ENCODE peak calls at places on chromosomes 3 and 15, in four cellular contexts. One of them, this sample, is unnamed.

GRCh38 chr3:52844290-52844985 is 9.6 kb upstream of the MUSTN1 start:
- DNase-seq in K562: no peak
- DNase-seq in GM12878: no peak
- DNase-seq in HepG2: peak
- DNase-seq in this sample: no peak

GRCh38 chr15:44033894-44034293 is 161.2 kb downstream of the FRMD5 start:
- DNase-seq in GM12878: no peak
- DNase-seq in HepG2: no peak
- DNase-seq in K562: no peak
- DNase-seq in this sample: no peak

GRCh38 chr3:197270558-197271317 is 27.7 kb downstream of the DLG1 start:
- DNase-seq in K562: no peak
- DNase-seq in GM12878: no peak
- DNase-seq in HepG2: peak
- DNase-seq in this sample: no peak

GRCh38 chr3:16433701-16434151 is 79.8 kb downstream of the RFTN1 start:
- DNase-seq in HepG2: no peak
- DNase-seq in GM12878: peak
- DNase-seq in K562: no peak
- DNase-seq in this sample: no peak

GRCh38 chr3:138348950-138349739 is 766 bp downstream of the MRAS start:
- DNase-seq in HepG2: peak
- DNase-seq in GM12878: no peak
- DNase-seq in K562: peak
- DNase-seq in this sample: peak

GRCh38 chr3:66499881-66500574 is 794 bp downstream of the LRIG1 start:
- DNase-seq in K562: no peak
- DNase-seq in GM12878: no peak
- DNase-seq in HepG2: no peak
- DNase-seq in this sample: peak

GRCh38 chr3:106840319-106840718 is 536.9 kb upstream of the CCDC54 start:
- DNase-seq in K562: no peak
- DNase-seq in HepG2: no peak
- DNase-seq in GM12878: no peak
- DNase-seq in this sample: no peak

GRCh38 chr3:195715583-195716266 is 5.1 kb upstream of the MUC20 start:
- DNase-seq in GM12878: no peak
- DNase-seq in HepG2: peak
- DNase-seq in K562: no peak
- DNase-seq in this sample: no peak

GRCh38 chr3:58722526-58722925 is 56.0 kb upstream of the FAM3D start:
- DNase-seq in HepG2: no peak
- DNase-seq in GM12878: no peak
- DNase-seq in K562: no peak
- DNase-seq in this sample: no peak

GRCh38 chr3:14463330-14464216 is 61.2 kb downstream of the SLC6A6 start:
- DNase-seq in GM12878: no peak
- DNase-seq in HepG2: no peak
- DNase-seq in K562: no peak
- DNase-seq in this sample: peak

GRCh38 chr3:42544492-42545283 is 37.1 kb downstream of the SEC22C start:
- DNase-seq in HepG2: peak
- DNase-seq in GM12878: no peak
- DNase-seq in K562: no peak
- DNase-seq in this sample: no peak

GRCh38 chr3:125679258-125679657 is 84.0 kb upstream of the OSBPL11 start:
- DNase-seq in GM12878: no peak
- DNase-seq in K562: no peak
- DNase-seq in HepG2: peak
- DNase-seq in this sample: no peak

GRCh38 chr3:187519428-187519890 is 150.7 kb downstream of the SST start:
- DNase-seq in K562: no peak
- DNase-seq in HepG2: no peak
- DNase-seq in GM12878: no peak
- DNase-seq in this sample: peak

GRCh38 chr3:157335677-157336076 is 101.0 kb upstream of the PTX3 start:
- DNase-seq in HepG2: no peak
- DNase-seq in K562: no peak
- DNase-seq in GM12878: no peak
- DNase-seq in this sample: peak

GRCh38 chr15:58224068-58224467 is 85.9 kb downstream of the AQP9 start:
- DNase-seq in GM12878: no peak
- DNase-seq in HepG2: no peak
- DNase-seq in K562: no peak
- DNase-seq in this sample: no peak

GRCh38 chr3:71392277-71392676 is 191.3 kb downstream of the FOXP1 start:
- DNase-seq in K562: no peak
- DNase-seq in GM12878: no peak
- DNase-seq in HepG2: no peak
- DNase-seq in this sample: no peak

GRCh38 chr3:122793568-122794416 is at the start of gene HSPBAP1:
- DNase-seq in HepG2: peak
- DNase-seq in GM12878: peak
- DNase-seq in K562: peak
- DNase-seq in this sample: peak

GRCh38 chr3:115248274-115248673 is 101.2 kb upstream of the ZBTB20 start:
- DNase-seq in HepG2: no peak
- DNase-seq in GM12878: no peak
- DNase-seq in K562: no peak
- DNase-seq in this sample: no peak

GRCh38 chr3:170102421-170102820 is 64.6 kb downstream of the GPR160 start:
- DNase-seq in HepG2: no peak
- DNase-seq in GM12878: no peak
- DNase-seq in K562: no peak
- DNase-seq in this sample: no peak

GRCh38 chr3:187739125-187739560 is 6.1 kb downstream of the BCL6 start:
- DNase-seq in HepG2: no peak
- DNase-seq in K562: no peak
- DNase-seq in GM12878: no peak
- DNase-seq in this sample: peak

DNA sequence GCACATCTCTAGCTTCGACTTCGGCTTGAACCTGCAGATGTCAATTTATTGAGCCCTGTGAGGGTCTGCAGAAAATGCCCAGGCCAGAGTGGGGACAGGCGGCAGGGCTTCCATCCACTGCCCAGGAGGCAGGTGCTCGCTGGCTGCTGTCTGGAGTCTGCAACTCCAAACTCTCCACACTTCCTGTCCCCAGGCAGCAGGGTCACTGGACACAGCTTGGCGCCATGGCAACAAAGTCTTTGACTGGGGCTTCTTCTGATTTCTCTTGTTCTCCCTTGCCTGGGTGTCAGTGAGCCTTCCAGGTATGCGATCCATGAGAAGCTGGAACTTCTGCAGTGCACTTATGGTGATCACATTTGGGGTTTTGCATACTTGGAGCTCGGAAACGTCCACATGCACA is 33.5 kb downstream of the SV2B start:
- DNase-seq in GM12878: no peak
- DNase-seq in HepG2: no peak
- DNase-seq in K562: no peak
- DNase-seq in this sample: peak
- TF ChIP-seq CREM in GM12878: no peak
- TF ChIP-seq CREM in HepG2: no peak
- TF ChIP-seq CREM in K562: no peak
- TF ChIP-seq CREM in this sample: no peak

DNA sequence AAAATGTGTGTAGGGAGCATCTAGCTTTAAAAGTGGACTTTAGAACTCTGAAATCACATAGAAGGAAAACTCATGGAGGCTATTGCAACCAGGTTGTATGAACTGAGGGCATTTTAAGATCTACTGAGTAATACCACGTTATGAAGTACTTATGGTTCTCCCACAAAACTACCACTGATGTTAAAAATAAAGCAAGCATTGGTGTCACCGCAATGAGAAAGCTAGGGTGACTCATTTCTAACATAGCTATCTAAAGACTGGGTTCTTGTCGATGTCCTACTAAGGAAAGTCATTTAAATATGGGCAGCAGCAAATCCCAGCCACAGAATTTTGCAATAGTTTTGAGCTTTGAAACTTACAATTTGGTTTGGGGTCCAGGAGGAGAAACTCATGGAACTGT is 584.8 kb downstream of the DIPK2A start:
- DNase-seq in HepG2: no peak
- DNase-seq in GM12878: peak
- DNase-seq in K562: peak
- DNase-seq in this sample: no peak
- TF ChIP-seq USF2 in HepG2: no peak
- TF ChIP-seq USF2 in GM12878: no peak
- TF ChIP-seq USF2 in K562: no peak
- TF ChIP-seq USF2 in this sample: no peak

GRCh38 chr3:101072299-101072698 is 79.1 kb upstream of the ABI3BP start:
- DNase-seq in K562: no peak
- DNase-seq in GM12878: no peak
- DNase-seq in HepG2: no peak
- DNase-seq in this sample: no peak

GRCh38 chr3:101069796-101070195 is 76.6 kb upstream of the ABI3BP start:
- DNase-seq in GM12878: no peak
- DNase-seq in HepG2: no peak
- DNase-seq in K562: no peak
- DNase-seq in this sample: no peak

GRCh38 chr3:101066776-101067175 is 73.6 kb upstream of the ABI3BP start:
- DNase-seq in GM12878: no peak
- DNase-seq in K562: no peak
- DNase-seq in HepG2: no peak
- DNase-seq in this sample: no peak

GRCh38 chr3:101068876-101069606 is 75.8 kb upstream of the ABI3BP start:
- DNase-seq in K562: no peak
- DNase-seq in GM12878: no peak
- DNase-seq in HepG2: no peak
- DNase-seq in this sample: no peak

GRCh38 chr3:101070260-101071121 is 77.3 kb upstream of the ABI3BP start:
- DNase-seq in K562: peak
- DNase-seq in HepG2: peak
- DNase-seq in GM12878: peak
- DNase-seq in this sample: peak
- TF ChIP-seq CTCF in K562: peak
- TF ChIP-seq CTCF in HepG2: peak
- TF ChIP-seq CTCF in GM12878: peak
- TF ChIP-seq CTCF in this sample: peak

GRCh38 chr3:142213298-142213697 is 12.1 kb downstream of the GK5 start:
- DNase-seq in GM12878: no peak
- DNase-seq in HepG2: no peak
- DNase-seq in K562: no peak
- DNase-seq in this sample: no peak

GRCh38 chr3:142211034-142211433 is 14.4 kb downstream of the GK5 start:
- DNase-seq in HepG2: no peak
- DNase-seq in GM12878: no peak
- DNase-seq in K562: no peak
- DNase-seq in this sample: peak

GRCh38 chr3:142209655-142210054 is 15.7 kb downstream of the GK5 start:
- DNase-seq in GM12878: no peak
- DNase-seq in K562: no peak
- DNase-seq in HepG2: no peak
- DNase-seq in this sample: no peak

GRCh38 chr3:142210144-142210543 is 15.2 kb downstream of the GK5 start:
- DNase-seq in GM12878: no peak
- DNase-seq in K562: no peak
- DNase-seq in HepG2: no peak
- DNase-seq in this sample: no peak

DNA sequence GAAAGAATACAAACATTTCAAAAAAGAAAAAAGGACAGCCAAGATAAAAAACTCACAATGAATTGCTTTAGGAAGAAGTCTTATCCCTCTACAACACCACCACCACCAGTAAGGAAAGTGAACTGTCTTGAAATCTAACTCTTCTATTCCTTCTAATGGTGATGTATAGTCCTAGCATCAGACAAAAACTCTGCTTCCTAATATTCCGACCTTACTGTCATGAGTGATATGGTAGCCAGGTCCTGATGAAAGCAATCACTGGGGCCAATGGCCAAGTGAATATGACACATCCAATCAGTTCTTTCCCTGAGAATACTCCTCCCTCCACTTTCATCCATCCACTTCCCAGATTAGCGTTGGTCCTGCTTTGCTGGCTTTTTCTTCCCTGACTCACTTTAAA is 14.8 kb downstream of the GK5 start:
- DNase-seq in GM12878: no peak
- DNase-seq in K562: no peak
- DNase-seq in HepG2: no peak
- DNase-seq in this sample: no peak
- TF ChIP-seq CREM in GM12878: no peak
- TF ChIP-seq CREM in K562: no peak
- TF ChIP-seq CREM in HepG2: no peak
- TF ChIP-seq CREM in this sample: no peak